ENCODE peak calls at places on chromosomes 5 and 9, in ten cellular contexts. One of them, this sample, is unnamed.

GRCh38 chr9:128921881-128922763 is 1.3 kb downstream of the PHYHD1 start:
- DNase-seq in RPMI7951: peak
- DNase-seq in CD8-positive, alpha-beta memory T cell: no peak
- DNase-seq in left kidney: peak
- DNase-seq in stimulated activated CD8-positive, alpha-beta memory T cell treated with anti-CD3 and anti-CD28 coated beads, Interleukin-15, amount 100 ng/mL, for 24 hours: no peak
- DNase-seq in colonic mucosa: no peak
- DNase-seq in stimulated activated CD4-positive, alpha-beta T cell treated with anti-CD3 and anti-CD28 coated beads, Interleukin-2, amount 100 ng/mL, for 48 hours: no peak
- DNase-seq in endothelial cell: peak
- DNase-seq in activated naive CD4-positive, alpha-beta T cell: no peak
- DNase-seq in SJSA1: no peak
- DNase-seq in this sample: peak

GRCh38 chr9:70668751-70669150 is 254.3 kb upstream of the KLF9 start:
- DNase-seq in RPMI7951: peak
- DNase-seq in CD8-positive, alpha-beta memory T cell: no peak
- DNase-seq in left kidney: no peak
- DNase-seq in stimulated activated CD8-positive, alpha-beta memory T cell treated with anti-CD3 and anti-CD28 coated beads, Interleukin-15, amount 100 ng/mL, for 24 hours: no peak
- DNase-seq in colonic mucosa: no peak
- DNase-seq in stimulated activated CD4-positive, alpha-beta T cell treated with anti-CD3 and anti-CD28 coated beads, Interleukin-2, amount 100 ng/mL, for 48 hours: no peak
- DNase-seq in endothelial cell: no peak
- DNase-seq in activated naive CD4-positive, alpha-beta T cell: no peak
- DNase-seq in SJSA1: no peak
- DNase-seq in this sample: no peak

GRCh38 chr5:157570801-157571200 is 4.8 kb downstream of the ADAM19 start:
- DNase-seq in RPMI7951: no peak
- DNase-seq in CD8-positive, alpha-beta memory T cell: no peak
- DNase-seq in left kidney: no peak
- DNase-seq in stimulated activated CD8-positive, alpha-beta memory T cell treated with anti-CD3 and anti-CD28 coated beads, Interleukin-15, amount 100 ng/mL, for 24 hours: no peak
- DNase-seq in colonic mucosa: no peak
- DNase-seq in stimulated activated CD4-positive, alpha-beta T cell treated with anti-CD3 and anti-CD28 coated beads, Interleukin-2, amount 100 ng/mL, for 48 hours: no peak
- DNase-seq in endothelial cell: no peak
- DNase-seq in activated naive CD4-positive, alpha-beta T cell: no peak
- DNase-seq in SJSA1: no peak
- DNase-seq in this sample: no peak

GRCh38 chr5:77073667-77074066 is 13.4 kb downstream of the ZBED3 start:
- DNase-seq in RPMI7951: no peak
- DNase-seq in CD8-positive, alpha-beta memory T cell: no peak
- DNase-seq in left kidney: no peak
- DNase-seq in stimulated activated CD8-positive, alpha-beta memory T cell treated with anti-CD3 and anti-CD28 coated beads, Interleukin-15, amount 100 ng/mL, for 24 hours: no peak
- DNase-seq in colonic mucosa: no peak
- DNase-seq in stimulated activated CD4-positive, alpha-beta T cell treated with anti-CD3 and anti-CD28 coated beads, Interleukin-2, amount 100 ng/mL, for 48 hours: no peak
- DNase-seq in endothelial cell: no peak
- DNase-seq in activated naive CD4-positive, alpha-beta T cell: no peak
- DNase-seq in SJSA1: no peak
- DNase-seq in this sample: no peak

GRCh38 chr9:11417782-11418181 is 805.0 kb upstream of the PTPRD start:
- DNase-seq in RPMI7951: no peak
- DNase-seq in CD8-positive, alpha-beta memory T cell: no peak
- DNase-seq in left kidney: peak
- DNase-seq in stimulated activated CD8-positive, alpha-beta memory T cell treated with anti-CD3 and anti-CD28 coated beads, Interleukin-15, amount 100 ng/mL, for 24 hours: no peak
- DNase-seq in colonic mucosa: no peak
- DNase-seq in stimulated activated CD4-positive, alpha-beta T cell treated with anti-CD3 and anti-CD28 coated beads, Interleukin-2, amount 100 ng/mL, for 48 hours: no peak
- DNase-seq in endothelial cell: no peak
- DNase-seq in activated naive CD4-positive, alpha-beta T cell: no peak
- DNase-seq in SJSA1: no peak
- DNase-seq in this sample: no peak

GRCh38 chr5:112787261-112787660 is 49.6 kb downstream of the APC start:
- DNase-seq in RPMI7951: no peak
- DNase-seq in CD8-positive, alpha-beta memory T cell: no peak
- DNase-seq in left kidney: no peak
- DNase-seq in stimulated activated CD8-positive, alpha-beta memory T cell treated with anti-CD3 and anti-CD28 coated beads, Interleukin-15, amount 100 ng/mL, for 24 hours: no peak
- DNase-seq in colonic mucosa: no peak
- DNase-seq in stimulated activated CD4-positive, alpha-beta T cell treated with anti-CD3 and anti-CD28 coated beads, Interleukin-2, amount 100 ng/mL, for 48 hours: no peak
- DNase-seq in endothelial cell: no peak
- DNase-seq in activated naive CD4-positive, alpha-beta T cell: no peak
- DNase-seq in SJSA1: peak
- DNase-seq in this sample: no peak

GRCh38 chr5:65818592-65818991 is 96.6 kb downstream of the NLN start:
- DNase-seq in RPMI7951: no peak
- DNase-seq in CD8-positive, alpha-beta memory T cell: no peak
- DNase-seq in left kidney: peak
- DNase-seq in stimulated activated CD8-positive, alpha-beta memory T cell treated with anti-CD3 and anti-CD28 coated beads, Interleukin-15, amount 100 ng/mL, for 24 hours: no peak
- DNase-seq in colonic mucosa: peak
- DNase-seq in stimulated activated CD4-positive, alpha-beta T cell treated with anti-CD3 and anti-CD28 coated beads, Interleukin-2, amount 100 ng/mL, for 48 hours: no peak
- DNase-seq in endothelial cell: no peak
- DNase-seq in activated naive CD4-positive, alpha-beta T cell: no peak
- DNase-seq in SJSA1: no peak
- DNase-seq in this sample: no peak

GRCh38 chr5:68953885-68954617 is 139.8 kb upstream of the SLC30A5 start:
- DNase-seq in RPMI7951: peak
- DNase-seq in CD8-positive, alpha-beta memory T cell: no peak
- DNase-seq in left kidney: peak
- DNase-seq in stimulated activated CD8-positive, alpha-beta memory T cell treated with anti-CD3 and anti-CD28 coated beads, Interleukin-15, amount 100 ng/mL, for 24 hours: no peak
- DNase-seq in colonic mucosa: peak
- DNase-seq in stimulated activated CD4-positive, alpha-beta T cell treated with anti-CD3 and anti-CD28 coated beads, Interleukin-2, amount 100 ng/mL, for 48 hours: no peak
- DNase-seq in endothelial cell: no peak
- DNase-seq in activated naive CD4-positive, alpha-beta T cell: no peak
- DNase-seq in SJSA1: no peak
- DNase-seq in this sample: no peak

GRCh38 chr5:173234129-173234793 is 745 bp downstream of the NKX2-5 start:
- DNase-seq in RPMI7951: no peak
- DNase-seq in CD8-positive, alpha-beta memory T cell: no peak
- DNase-seq in left kidney: no peak
- DNase-seq in stimulated activated CD8-positive, alpha-beta memory T cell treated with anti-CD3 and anti-CD28 coated beads, Interleukin-15, amount 100 ng/mL, for 24 hours: no peak
- DNase-seq in colonic mucosa: no peak
- DNase-seq in stimulated activated CD4-positive, alpha-beta T cell treated with anti-CD3 and anti-CD28 coated beads, Interleukin-2, amount 100 ng/mL, for 48 hours: no peak
- DNase-seq in endothelial cell: no peak
- DNase-seq in activated naive CD4-positive, alpha-beta T cell: no peak
- DNase-seq in SJSA1: no peak
- DNase-seq in this sample: peak